ENCODE peak calls at places on chromosomes 2 and 18, in five cellular contexts. Q, V, K, T and J are unnamed samples.

GRCh38 chr2:174522553-174522952 is 35.7 kb upstream of the GPR155 start:
- DNase-seq in K (no peak), V (no peak), Q (no peak), T (no peak), J (no peak)

GRCh38 chr2:100321881-100322820 is at the start of gene LONRF2:
- DNase-seq in V (no peak), K (no peak), T (no peak), Q (no peak), J (peak; percentile 58)

GRCh38 chr2:198448803-198449202 is 644.4 kb downstream of the PLCL1 start:
- DNase-seq in V (no peak), Q (peak; percentile 80), T (no peak), K (no peak), J (no peak)

GRCh38 chr2:235926229-235926628 is 242.0 kb downstream of the GBX2 start:
- DNase-seq in V (no peak), T (no peak), Q (no peak), K (no peak), J (no peak)

GRCh38 chr18:39205565-39205964 is 1640.0 kb upstream of the CELF4 start:
- DNase-seq in K (no peak), T (no peak), Q (peak; percentile 6), V (no peak), J (no peak)

GRCh38 chr2:68250652-68251186 is 1.6 kb downstream of the PPP3R1 start:
- DNase-seq in V (no peak), K (no peak), T (no peak), Q (no peak), J (no peak)

GRCh38 chr2:21057097-21057496 is 13.2 kb upstream of the APOB start:
- DNase-seq in Q (no peak), K (no peak), T (no peak), V (no peak), J (no peak)

GRCh38 chr2:24856791-24857211 is 63.2 kb downstream of the ADCY3 start:
- DNase-seq in Q (no peak), T (no peak), K (no peak), V (no peak), J (peak; percentile 42)

GRCh38 chr18:36412778-36413177 is 115.3 kb downstream of the FHOD3 start:
- DNase-seq in Q (no peak), K (no peak), V (no peak), T (no peak), J (peak; percentile 32)

GRCh38 chr2:19850056-19850455 is 51.7 kb downstream of the TTC32 start:
- DNase-seq in T (peak; percentile 13), V (no peak), Q (no peak), K (no peak), J (no peak)

GRCh38 chr18:30446605-30447004 is 595.9 kb downstream of the DSC3 start:
- DNase-seq in Q (no peak), V (no peak), T (no peak), K (no peak), J (no peak)

GRCh38 chr2:30615926-30616325 is 168.9 kb downstream of the LCLAT1 start:
- DNase-seq in V (no peak), K (no peak), T (no peak), Q (no peak), J (no peak)

GRCh38 chr18:56248613-56249235 is 389.7 kb downstream of the TXNL1 start:
- DNase-seq in T (no peak), K (no peak), V (no peak), Q (no peak), J (no peak)

GRCh38 chr2:108412995-108413726 is 35.4 kb downstream of the SULT1C4 start:
- DNase-seq in T (peak; percentile 53), V (no peak), Q (peak; percentile 93), K (no peak), J (peak; percentile 61)

GRCh38 chr18:59927246-59927825 is 27.5 kb downstream of the PMAIP1 start:
- DNase-seq in V (no peak), K (no peak), Q (peak; percentile 97), T (no peak), J (no peak)

GRCh38 chr18:11654736-11655604 is 34.1 kb upstream of the GNAL start:
- DNase-seq in T (peak; percentile 27), V (peak; percentile 59), K (peak; percentile 16), Q (peak; percentile 54), J (peak; percentile 19)

GRCh38 chr2:234949762-234950434 is 1.9 kb upstream of the SH3BP4 start:
- DNase-seq in K (no peak), Q (peak; percentile 99), V (no peak), T (peak; percentile 34), J (no peak)

GRCh38 chr2:179861027-179861776 is at the start of gene ZNF385B:
- DNase-seq in Q (peak; percentile 9), T (no peak), V (no peak), K (no peak), J (no peak)

GRCh38 chr18:43271593-43272432 is 5.5 kb downstream of the SYT4 start:
- DNase-seq in V (peak; percentile 23), T (no peak), Q (peak; percentile 26), K (peak; percentile 20), J (peak; percentile 20)

GRCh38 chr2:8892149-8892548 is 54.7 kb upstream of the KIDINS220 start:
- DNase-seq in V (no peak), K (no peak), T (no peak), Q (no peak), J (no peak)

GRCh38 chr2:16650287-16651249 is 15.1 kb downstream of the CYRIA start:
- DNase-seq in T (no peak), Q (peak; percentile 32), K (no peak), V (no peak), J (no peak)
- H3K4me3 ChIP-seq in T (peak overlapping the region; percentile 20), Q (peak overlapping the region; percentile 5), K (no peak overlapping the region), V (no peak overlapping the region), J (no peak overlapping the region)

GRCh38 chr2:144681389-144681788 is 161.5 kb upstream of the ZEB2 start:
- DNase-seq in T (no peak), K (no peak), Q (peak; percentile 34), V (no peak), J (no peak)

GRCh38 chr2:144683063-144683740 is 163.3 kb upstream of the ZEB2 start:
- DNase-seq in V (no peak), Q (no peak), T (no peak), K (no peak), J (no peak)

GRCh38 chr2:144682248-144682647 is 162.3 kb upstream of the ZEB2 start:
- DNase-seq in T (no peak), K (no peak), Q (no peak), V (no peak), J (no peak)

GRCh38 chr2:144686518-144687215 is 166.7 kb upstream of the ZEB2 start:
- DNase-seq in Q (no peak), T (no peak), V (no peak), K (no peak), J (no peak)

GRCh38 chr2:144683955-144684354 is 164.0 kb upstream of the ZEB2 start:
- DNase-seq in Q (no peak), K (no peak), T (no peak), V (no peak), J (no peak)
- H3K4me3 ChIP-seq in Q (no peak overlapping the region), K (no peak overlapping the region), T (no peak overlapping the region), V (no peak overlapping the region), J (no peak overlapping the region)

DNA sequence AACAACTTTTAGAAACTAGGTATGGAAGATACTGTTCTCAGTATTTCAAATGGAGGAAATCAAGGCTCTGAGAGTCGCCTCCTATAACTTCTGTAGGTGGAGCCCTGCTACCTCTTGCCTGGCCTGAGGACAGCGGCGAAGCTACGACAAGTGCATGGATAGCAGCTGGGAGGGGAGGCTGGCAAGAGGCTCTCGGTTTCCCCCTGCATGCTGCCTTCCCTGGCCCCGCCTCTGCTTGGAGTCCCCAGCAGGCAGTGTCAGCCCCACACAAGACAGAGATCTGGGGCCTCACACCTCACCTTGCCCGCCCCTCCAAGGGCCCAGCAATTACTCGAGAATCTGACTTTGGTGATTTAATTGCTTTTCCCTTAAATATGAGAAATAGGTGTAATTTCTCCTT is 107.6 kb upstream of the POU3F3 start:
- DNase-seq in Q (no peak), T (no peak), V (no peak), K (no peak), J (no peak)
- H3K4me3 ChIP-seq in Q (no peak overlapping the region), T (no peak overlapping the region), V (no peak overlapping the region), K (no peak overlapping the region), J (no peak overlapping the region)

GRCh38 chr18:63074987-63075404 is 244.6 kb downstream of the BCL2 start:
- DNase-seq in V (peak; percentile 92), K (peak; percentile 47), Q (peak; percentile 46), T (peak; percentile 65), J (peak; percentile 73)
- H3K4me3 ChIP-seq in V (peak overlapping the region; percentile 27), K (peak overlapping the region; percentile 11), Q (peak overlapping the region; percentile 62), T (peak overlapping the region; percentile 33), J (peak overlapping the region; percentile 52)

GRCh38 chr2:63506350-63506749 is 81.9 kb downstream of the WDPCP start:
- DNase-seq in T (no peak), K (no peak), V (no peak), Q (no peak), J (no peak)
- H3K4me3 ChIP-seq in T (no peak overlapping the region), K (no peak overlapping the region), V (no peak overlapping the region), Q (no peak overlapping the region), J (no peak overlapping the region)

GRCh38 chr2:143489135-143489534 is 359.9 kb downstream of the ARHGAP15 start:
- DNase-seq in Q (peak; percentile 6), T (no peak), K (no peak), V (no peak), J (no peak)
- H3K4me3 ChIP-seq in Q (no peak overlapping the region), T (no peak overlapping the region), K (no peak overlapping the region), V (no peak overlapping the region), J (no peak overlapping the region)

DNA sequence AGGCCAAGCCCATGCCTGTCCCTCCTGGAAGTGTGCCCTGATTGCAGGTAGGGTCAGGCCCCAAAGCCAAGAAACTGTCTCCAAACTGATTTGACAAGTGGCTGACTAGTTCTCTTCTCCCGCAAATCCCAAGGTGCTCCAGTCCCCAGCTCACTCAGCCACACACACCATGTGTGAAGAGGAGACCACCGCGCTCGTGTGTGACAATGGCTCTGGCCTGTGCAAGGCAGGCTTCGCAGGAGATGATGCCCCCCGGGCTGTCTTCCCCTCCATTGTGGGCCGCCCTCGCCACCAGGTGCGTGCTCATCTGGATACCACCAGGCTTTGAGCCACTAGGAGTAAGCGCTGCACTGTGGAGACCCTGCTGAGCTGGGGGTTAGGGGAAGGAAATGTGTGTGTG is 8.3 kb downstream of the ACTG2 start:
- DNase-seq in Q (no peak), K (no peak), V (no peak), T (no peak), J (no peak)
- H3K4me3 ChIP-seq in Q (no peak overlapping the region), K (no peak overlapping the region), V (no peak overlapping the region), T (no peak overlapping the region), J (no peak overlapping the region)